ENCODE peak calls at places on chromosome 18, in ten cellular contexts. K, F, Z, Y, O, H, L, I, D and R are unnamed samples.

GRCh38 chr18:23330423-23330822 is 122.7 kb upstream of the RIOK3 start:
- DNase-seq in I (no peak), H (no peak), K (no peak), Z (no peak), F (no peak), Y (no peak), O (no peak), L (no peak), D (no peak), R (peak; percentile 31)

GRCh38 chr18:48405108-48405507 is 4.1 kb downstream of the ZBTB7C start:
- DNase-seq in H (peak; percentile 75), O (peak; percentile 30), Z (no peak), F (no peak), Y (no peak), D (no peak), L (no peak), K (peak; percentile 75), I (peak; percentile 51), R (no peak)

GRCh38 chr18:28541276-28541930 is 364.5 kb upstream of the CDH2 start:
- DNase-seq in F (no peak), Z (no peak), Y (no peak), H (no peak), I (no peak), O (peak; percentile 2), L (no peak), D (no peak), K (no peak), R (no peak)

GRCh38 chr18:61753373-61753772 is 139.4 kb downstream of the RNF152 start:
- DNase-seq in F (no peak), O (no peak), H (no peak), D (no peak), I (no peak), L (no peak), K (no peak), Z (no peak), Y (no peak), R (no peak)

GRCh38 chr18:23887493-23887892 is 127.1 kb upstream of the TTC39C start:
- DNase-seq in L (peak; percentile 51), I (peak; percentile 38), Y (no peak), O (peak; percentile 68), Z (no peak), K (peak; percentile 27), H (no peak), D (no peak), F (no peak), R (no peak)

GRCh38 chr18:55439036-55439435 is 149.0 kb downstream of the TCF4 start:
- DNase-seq in O (no peak), Z (no peak), H (no peak), D (no peak), F (no peak), K (no peak), I (no peak), L (no peak), Y (no peak), R (no peak)

GRCh38 chr18:58863539-58864145 is 1.0 kb upstream of the ZNF532 start:
- DNase-seq in Y (peak; percentile 78), K (no peak), Z (peak; percentile 89), O (no peak), I (peak; percentile 53), H (peak; percentile 72), D (no peak), F (no peak), L (peak; percentile 48), R (no peak)

GRCh38 chr18:51235011-51235789 is 37.7 kb upstream of the MEX3C start:
- DNase-seq in K (peak; percentile 67), Z (no peak), O (peak; percentile 18), F (no peak), I (no peak), H (no peak), Y (no peak), D (no peak), L (no peak), R (no peak)

GRCh38 chr18:44557626-44558151 is 123.0 kb upstream of the SETBP1 start:
- DNase-seq in D (no peak), H (no peak), K (no peak), O (peak; percentile 34), F (no peak), L (no peak), Z (no peak), I (no peak), Y (no peak), R (no peak)

GRCh38 chr18:23259701-23260661 is 124.7 kb downstream of the CABLES1 start:
- DNase-seq in H (peak; percentile 84), O (peak; percentile 87), F (no peak), Y (peak; percentile 93), K (peak; percentile 46), Z (peak; percentile 86), D (peak; percentile 84), L (peak; percentile 81), I (peak; percentile 66), R (no peak)

GRCh38 chr18:75071866-75072671 is 136.9 kb downstream of the PTGR3 start:
- DNase-seq in H (no peak), L (no peak), Z (peak; percentile 78), F (no peak), I (no peak), O (no peak), D (peak; percentile 52), K (no peak), Y (no peak), R (no peak)

GRCh38 chr18:73124165-73124564 is 256.4 kb upstream of the NETO1 start:
- DNase-seq in L (no peak), D (no peak), H (peak; percentile 6), K (no peak), F (no peak), Z (no peak), Y (no peak), O (peak; percentile 34), I (no peak), R (no peak)

GRCh38 chr18:22559414-22560282 is 141.9 kb upstream of the CTAGE1 start:
- DNase-seq in H (peak; percentile 73), Y (peak; percentile 86), O (peak; percentile 89), L (peak; percentile 63), Z (peak; percentile 81), F (no peak), K (peak; percentile 29), I (peak; percentile 70), D (peak; percentile 91), R (no peak)

GRCh38 chr18:63098014-63098981 is 221.3 kb downstream of the BCL2 start:
- DNase-seq in L (no peak), H (no peak), D (no peak), K (no peak), F (no peak), Z (no peak), Y (no peak), O (no peak), I (no peak), R (no peak)
- H3K4me3 ChIP-seq in L (no peak overlapping the region), H (no peak overlapping the region), D (no peak overlapping the region), K (no peak overlapping the region), F (no peak overlapping the region), Z (no peak overlapping the region), Y (no peak overlapping the region), O (no peak overlapping the region), I (no peak overlapping the region), R (no peak overlapping the region)

DNA sequence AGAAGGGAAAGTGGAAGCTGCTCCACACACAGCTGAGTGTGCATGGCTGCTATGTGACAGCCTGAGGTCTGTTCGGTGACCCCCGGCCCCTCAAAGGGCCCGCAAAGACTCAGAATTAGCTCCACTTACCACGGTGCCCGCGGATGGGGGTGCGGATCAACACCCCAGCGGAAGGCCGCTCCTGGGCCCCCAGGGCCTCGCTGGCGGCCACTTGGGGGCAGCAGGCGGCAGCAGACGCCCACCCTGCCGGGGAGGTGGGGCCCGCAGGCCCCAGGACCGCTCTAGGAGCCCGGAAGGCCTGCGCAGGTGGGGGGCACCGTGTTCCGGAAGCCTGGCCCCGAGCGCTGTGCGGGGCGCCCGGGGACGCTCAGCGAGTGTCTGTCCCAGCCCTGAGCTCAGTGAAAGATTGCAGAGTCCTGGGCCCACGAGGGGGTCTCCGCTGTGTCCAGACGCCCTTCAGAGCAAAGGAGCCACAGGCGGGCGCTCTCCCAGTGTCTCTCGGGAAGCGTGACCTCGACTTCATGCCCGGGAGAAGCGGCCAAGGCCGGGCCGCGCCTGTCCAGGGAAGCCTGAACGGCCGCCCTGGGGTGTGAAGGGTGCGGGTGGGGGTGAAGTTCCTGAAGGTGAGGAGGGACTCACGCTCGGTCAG is 118.6 kb downstream of the VAPA start:
- DNase-seq in D (no peak), K (no peak), L (peak; percentile 33), H (no peak), Z (peak; percentile 89), I (no peak), Y (no peak), F (no peak), O (no peak), R (no peak)
- TF ChIP-seq CTCF in D (peak; percentile 70), K (no peak), L (no peak), H (no peak), Z (peak; percentile 57), I (no peak), Y (peak; percentile 10), F (no peak), O (no peak), R (no peak)

GRCh38 chr18:79988925-79989361 is 580 bp upstream of the TXNL4A start:
- DNase-seq in I (peak; percentile 66), Z (peak; percentile 81), D (peak; percentile 65), L (peak; percentile 65), F (no peak), Y (no peak), K (no peak), O (peak; percentile 48), H (peak; percentile 72), R (no peak)
- H3K4me3 ChIP-seq in I (peak overlapping the region; percentile 96), Z (peak overlapping the region; percentile 83), D (peak overlapping the region; percentile 72), L (peak overlapping the region; percentile 90), F (peak overlapping the region; percentile 59), Y (peak overlapping the region; percentile 96), K (peak overlapping the region; percentile 98), O (peak overlapping the region; percentile 98), H (peak overlapping the region; percentile 93), R (peak overlapping the region; percentile 98)

DNA sequence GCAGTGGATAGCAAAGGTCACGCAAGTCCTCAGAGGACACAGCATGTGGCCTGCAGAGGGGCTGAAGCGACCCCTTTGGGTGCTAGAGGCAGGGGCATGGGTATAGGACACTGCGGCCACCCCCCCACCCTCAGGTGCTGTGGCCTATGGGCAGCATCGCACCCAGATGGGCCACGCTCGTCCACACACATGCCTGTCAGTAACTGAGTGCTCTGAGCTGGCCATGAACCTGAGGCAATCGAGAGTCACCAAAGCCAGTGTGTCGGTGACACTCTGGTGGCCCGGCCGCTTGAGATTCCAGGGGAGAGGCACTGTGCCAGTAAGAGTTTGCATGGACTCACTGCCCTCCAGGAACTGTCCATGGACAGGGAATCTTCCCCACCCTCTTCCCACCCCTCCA is 22.7 kb upstream of the PTPN2 start:
- DNase-seq in Y (no peak), Z (no peak), O (no peak), D (no peak), H (no peak), F (no peak), L (no peak), I (no peak), K (no peak), R (no peak)
- TF ChIP-seq CTCF in Y (no peak), Z (no peak), O (no peak), D (no peak), H (no peak), F (no peak), L (no peak), I (no peak), K (no peak), R (no peak)